ENCODE peak calls at places on chromosome 11, in four cellular contexts. One of them, this sample, is unnamed.

GRCh38 chr11:6587360-6587953 is 16.0 kb downstream of the RRP8 start:
- DNase-seq in hepatocyte: no peak
- DNase-seq in kidney epithelial cell: no peak
- DNase-seq in foreskin fibroblast: no peak
- DNase-seq in this sample: no peak

GRCh38 chr11:132058211-132058772 is 687.9 kb downstream of the NTM start:
- DNase-seq in hepatocyte: no peak
- DNase-seq in kidney epithelial cell: no peak
- DNase-seq in foreskin fibroblast: no peak
- DNase-seq in this sample: no peak

GRCh38 chr11:100808904-100809491 is 121.9 kb downstream of the ARHGAP42 start:
- DNase-seq in kidney epithelial cell: no peak
- DNase-seq in foreskin fibroblast: peak; percentile 39
- DNase-seq in hepatocyte: peak; percentile 23
- DNase-seq in this sample: peak; percentile 32

GRCh38 chr11:1470681-1471611 is 15.6 kb downstream of the MOB2 start:
- DNase-seq in foreskin fibroblast: no peak
- DNase-seq in kidney epithelial cell: no peak
- DNase-seq in hepatocyte: no peak
- DNase-seq in this sample: no peak

GRCh38 chr11:130145975-130146776 is 13.4 kb upstream of the ST14 start:
- DNase-seq in hepatocyte: peak; percentile 89
- DNase-seq in kidney epithelial cell: peak; percentile 51
- DNase-seq in foreskin fibroblast: peak; percentile 21
- DNase-seq in this sample: no peak

GRCh38 chr11:112584674-112585073 is 324.0 kb upstream of the PLET1 start:
- DNase-seq in hepatocyte: peak; percentile 36
- DNase-seq in kidney epithelial cell: no peak
- DNase-seq in foreskin fibroblast: no peak
- DNase-seq in this sample: no peak

GRCh38 chr11:34263462-34264186 is 94.2 kb downstream of the ABTB2 start:
- DNase-seq in kidney epithelial cell: peak; percentile 87
- DNase-seq in hepatocyte: peak; percentile 82
- DNase-seq in foreskin fibroblast: no peak
- DNase-seq in this sample: peak; percentile 78

GRCh38 chr11:118277312-118277711 is 13.2 kb upstream of the MPZL2 start:
- DNase-seq in foreskin fibroblast: no peak
- DNase-seq in hepatocyte: no peak
- DNase-seq in kidney epithelial cell: peak; percentile 63
- DNase-seq in this sample: no peak

GRCh38 chr11:69936750-69937149 is 117.5 kb upstream of the FGF3 start:
- DNase-seq in kidney epithelial cell: no peak
- DNase-seq in foreskin fibroblast: no peak
- DNase-seq in hepatocyte: no peak
- DNase-seq in this sample: no peak

GRCh38 chr11:77073328-77074001 is 6.7 kb downstream of the CAPN5 start:
- DNase-seq in foreskin fibroblast: peak; percentile 98
- DNase-seq in hepatocyte: peak; percentile 90
- DNase-seq in kidney epithelial cell: peak; percentile 63
- DNase-seq in this sample: peak; percentile 58

GRCh38 chr11:65868076-65868667 is 4.4 kb downstream of the EFEMP2 start:
- DNase-seq in kidney epithelial cell: no peak
- DNase-seq in foreskin fibroblast: no peak
- DNase-seq in hepatocyte: no peak
- DNase-seq in this sample: no peak

GRCh38 chr11:69637601-69637955 is 3.4 kb upstream of the CCND1 start:
- DNase-seq in hepatocyte: no peak
- DNase-seq in kidney epithelial cell: no peak
- DNase-seq in foreskin fibroblast: no peak
- DNase-seq in this sample: no peak

GRCh38 chr11:86072211-86072610 is 3.3 kb upstream of the PICALM start:
- DNase-seq in foreskin fibroblast: no peak
- DNase-seq in kidney epithelial cell: no peak
- DNase-seq in hepatocyte: no peak
- DNase-seq in this sample: no peak

GRCh38 chr11:4464216-4465159 is 15.4 kb downstream of the OR52K2 start:
- DNase-seq in kidney epithelial cell: no peak
- DNase-seq in hepatocyte: peak; percentile 56
- DNase-seq in foreskin fibroblast: peak; percentile 38
- DNase-seq in this sample: no peak

GRCh38 chr11:61472282-61472681 is 36.3 kb upstream of the LRRC10B start:
- DNase-seq in hepatocyte: no peak
- DNase-seq in foreskin fibroblast: no peak
- DNase-seq in kidney epithelial cell: no peak
- DNase-seq in this sample: no peak

GRCh38 chr11:28739489-28740280 is 631.5 kb downstream of the METTL15 start:
- DNase-seq in hepatocyte: no peak
- DNase-seq in foreskin fibroblast: no peak
- DNase-seq in kidney epithelial cell: no peak
- DNase-seq in this sample: no peak
- TF ChIP-seq CTCF in hepatocyte: no peak
- TF ChIP-seq CTCF in foreskin fibroblast: no peak
- TF ChIP-seq CTCF in kidney epithelial cell: no peak
- TF ChIP-seq CTCF in this sample: no peak

GRCh38 chr11:46696212-46696558 is 4.2 kb downstream of the ARHGAP1 start:
- DNase-seq in kidney epithelial cell: no peak
- DNase-seq in foreskin fibroblast: no peak
- DNase-seq in hepatocyte: no peak
- DNase-seq in this sample: no peak
- TF ChIP-seq CTCF in kidney epithelial cell: no peak
- TF ChIP-seq CTCF in foreskin fibroblast: no peak
- TF ChIP-seq CTCF in hepatocyte: no peak
- TF ChIP-seq CTCF in this sample: no peak

GRCh38 chr11:111352935-111353695 is 26.0 kb downstream of the POU2AF1 start:
- DNase-seq in hepatocyte: no peak
- DNase-seq in foreskin fibroblast: no peak
- DNase-seq in kidney epithelial cell: no peak
- DNase-seq in this sample: no peak
- TF ChIP-seq CTCF in hepatocyte: no peak
- TF ChIP-seq CTCF in foreskin fibroblast: no peak
- TF ChIP-seq CTCF in kidney epithelial cell: no peak
- TF ChIP-seq CTCF in this sample: no peak

DNA sequence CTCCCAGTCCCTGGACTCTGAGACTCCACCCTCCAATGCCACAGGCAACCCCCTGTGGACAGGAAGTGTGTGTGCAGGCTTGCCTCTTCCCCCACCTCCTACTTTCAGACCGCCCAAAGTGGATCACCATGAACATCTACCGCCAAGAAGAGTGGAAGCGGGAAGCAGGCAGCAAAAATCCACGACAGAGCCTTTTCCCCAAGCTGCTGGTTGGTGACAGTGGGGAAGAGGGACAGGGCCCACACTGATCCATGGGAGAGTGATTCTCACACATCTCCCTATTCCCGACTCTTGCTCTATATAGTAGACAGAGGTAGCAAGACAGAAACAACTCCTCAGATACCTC is 53.4 kb upstream of the SPATA19 start:
- DNase-seq in kidney epithelial cell: no peak
- DNase-seq in hepatocyte: no peak
- DNase-seq in foreskin fibroblast: no peak
- DNase-seq in this sample: no peak
- TF ChIP-seq CTCF in kidney epithelial cell: no peak
- TF ChIP-seq CTCF in hepatocyte: no peak
- TF ChIP-seq CTCF in foreskin fibroblast: no peak
- TF ChIP-seq CTCF in this sample: no peak

This sample was measured in astrocyte of the cerebellum.